ENCODE peak calls at places on chromosomes 5 and 9, in four cellular contexts. One of them, this sample, is unnamed.

GRCh38 chr5:115349001-115349817 is 52.8 kb upstream of the CCDC112 start:
- DNase-seq in EH: peak; percentile 85
- DNase-seq in GF-D8: no peak
- DNase-seq in astrocyte: peak; percentile 90
- DNase-seq in this sample: no peak

GRCh38 chr5:154215931-154216330 is 25.4 kb downstream of the GALNT10 start:
- DNase-seq in GF-D8: no peak
- DNase-seq in EH: peak; percentile 54
- DNase-seq in astrocyte: no peak
- DNase-seq in this sample: no peak

GRCh38 chr5:91101777-91102379 is 281.2 kb downstream of the ARRDC3 start:
- DNase-seq in EH: peak; percentile 83
- DNase-seq in GF-D8: peak; percentile 17
- DNase-seq in astrocyte: peak; percentile 58
- DNase-seq in this sample: peak; percentile 64

GRCh38 chr9:94250456-94250855 is 8.6 kb upstream of the ZNF169 start:
- DNase-seq in astrocyte: no peak
- DNase-seq in GF-D8: no peak
- DNase-seq in EH: peak; percentile 16
- DNase-seq in this sample: no peak

GRCh38 chr9:123069010-123069481 is 35.6 kb downstream of the GPR21 start:
- DNase-seq in astrocyte: peak; percentile 95
- DNase-seq in GF-D8: no peak
- DNase-seq in EH: peak; percentile 98
- DNase-seq in this sample: no peak

GRCh38 chr9:98215821-98216220 is 23.4 kb upstream of the CORO2A start:
- DNase-seq in GF-D8: no peak
- DNase-seq in astrocyte: no peak
- DNase-seq in EH: peak; percentile 40
- DNase-seq in this sample: no peak

GRCh38 chr5:79759436-79759835 is 69.8 kb downstream of the CMYA5 start:
- DNase-seq in astrocyte: peak; percentile 84
- DNase-seq in EH: peak; percentile 75
- DNase-seq in GF-D8: no peak
- DNase-seq in this sample: no peak

GRCh38 chr9:81825831-81826540 is 102.2 kb upstream of the SPATA31D4 start:
- DNase-seq in EH: peak; percentile 56
- DNase-seq in GF-D8: no peak
- DNase-seq in astrocyte: peak; percentile 70
- DNase-seq in this sample: no peak

GRCh38 chr5:138466900-138467710 is 1.8 kb downstream of the EGR1 start:
- DNase-seq in astrocyte: peak; percentile 28
- DNase-seq in GF-D8: no peak
- DNase-seq in EH: peak; percentile 30
- DNase-seq in this sample: no peak

GRCh38 chr5:107011530-107012115 is 659.1 kb downstream of the EFNA5 start:
- DNase-seq in astrocyte: peak; percentile 4
- DNase-seq in GF-D8: no peak
- DNase-seq in EH: no peak
- DNase-seq in this sample: no peak

GRCh38 chr9:131228988-131229387 is 47.3 kb downstream of the FAM78A start:
- DNase-seq in GF-D8: no peak
- DNase-seq in EH: peak; percentile 15
- DNase-seq in astrocyte: peak; percentile 73
- DNase-seq in this sample: no peak

GRCh38 chr9:133306242-133307194 is 29.5 kb downstream of the SURF6 start:
- DNase-seq in EH: no peak
- DNase-seq in astrocyte: no peak
- DNase-seq in GF-D8: no peak
- DNase-seq in this sample: no peak

GRCh38 chr5:54874337-54875021 is 110.9 kb downstream of the ESM1 start:
- DNase-seq in EH: peak; percentile 33
- DNase-seq in astrocyte: peak; percentile 36
- DNase-seq in GF-D8: peak; percentile 30
- DNase-seq in this sample: peak; percentile 84

GRCh38 chr5:71587709-71588532 is 781 bp downstream of the MCCC2 start:
- DNase-seq in GF-D8: no peak
- DNase-seq in astrocyte: no peak
- DNase-seq in EH: no peak
- DNase-seq in this sample: no peak

GRCh38 chr9:113011911-113012381 is at the start of gene ZNF883:
- DNase-seq in astrocyte: peak; percentile 62
- DNase-seq in EH: peak; percentile 33
- DNase-seq in GF-D8: no peak
- DNase-seq in this sample: no peak

GRCh38 chr5:150512368-150512747 is 4.4 kb downstream of the NDST1 start:
- DNase-seq in astrocyte: no peak
- DNase-seq in EH: no peak
- DNase-seq in GF-D8: no peak
- DNase-seq in this sample: no peak

GRCh38 chr9:136086213-136086881 is 8.7 kb downstream of the NACC2 start:
- DNase-seq in EH: no peak
- DNase-seq in astrocyte: no peak
- DNase-seq in GF-D8: no peak
- DNase-seq in this sample: no peak

GRCh38 chr5:110321117-110321516 is 405.4 kb downstream of the TMEM232 start:
- DNase-seq in GF-D8: no peak
- DNase-seq in EH: no peak
- DNase-seq in astrocyte: peak; percentile 86
- DNase-seq in this sample: no peak

GRCh38 chr5:131303537-131303936 is 39.7 kb downstream of the CDC42SE2 start:
- DNase-seq in astrocyte: peak; percentile 63
- DNase-seq in EH: peak; percentile 73
- DNase-seq in GF-D8: no peak
- DNase-seq in this sample: no peak

GRCh38 chr5:1723957-1724821 is 75.4 kb downstream of the MRPL36 start:
- DNase-seq in astrocyte: no peak
- DNase-seq in GF-D8: no peak
- DNase-seq in EH: no peak
- DNase-seq in this sample: no peak

GRCh38 chr5:154923441-154924430 is 14.3 kb downstream of the GEMIN5 start:
- DNase-seq in EH: peak; percentile 49
- DNase-seq in GF-D8: no peak
- DNase-seq in astrocyte: peak; percentile 88
- DNase-seq in this sample: no peak

GRCh38 chr9:110875275-110875674 is 163.0 kb downstream of the LPAR1 start:
- DNase-seq in astrocyte: no peak
- DNase-seq in EH: no peak
- DNase-seq in GF-D8: peak; percentile 25
- DNase-seq in this sample: peak; percentile 59

GRCh38 chr5:32190094-32190493 is 16.0 kb upstream of the GOLPH3 start:
- DNase-seq in GF-D8: no peak
- DNase-seq in EH: peak; percentile 80
- DNase-seq in astrocyte: no peak
- DNase-seq in this sample: no peak

GRCh38 chr9:95874989-95875304 is 544 bp upstream of the ERCC6L2 start:
- DNase-seq in EH: peak; percentile 56
- DNase-seq in astrocyte: no peak
- DNase-seq in GF-D8: no peak
- DNase-seq in this sample: no peak

GRCh38 chr5:67094476-67095300 is 101.9 kb downstream of the CD180 start:
- DNase-seq in EH: peak; percentile 77
- DNase-seq in GF-D8: no peak
- DNase-seq in astrocyte: peak; percentile 80
- DNase-seq in this sample: no peak